ENCODE peak calls at places on chromosomes 2 and 18, in ten cellular contexts. One of them, this sample, is unnamed.
A peak's percentile ranks its signal among the peaks of the same experiment; 100 is the strongest.

GRCh38 chr2:65639156-65639876 is 206.9 kb upstream of the SPRED2 start:
- DNase-seq in HAP-1: no peak
- DNase-seq in activated CD8-positive, alpha-beta memory T cell treated with anti-CD3 and anti-CD28 coated beads, Interleukin-2, amount 10 ng/mL, durations not matched to agents 7 days and 5 days: no peak
- DNase-seq in NCI-H1417: peak; percentile 12
- DNase-seq in fibroblast of the aortic adventitia: peak; percentile 65
- DNase-seq in RPMI8226: no peak
- DNase-seq in AG10803: peak; percentile 34
- DNase-seq in activated naive CD8-positive, alpha-beta T cell treated with anti-CD3 and anti-CD28 coated beads, Interleukin-2, amount 50 U/mL, for 24 hours: no peak
- DNase-seq in cardiac septum: no peak
- DNase-seq in T1000: no peak
- DNase-seq in this sample: no peak

GRCh38 chr18:34923911-34924310 is 117.3 kb upstream of the MAPRE2 start:
- DNase-seq in HAP-1: no peak
- DNase-seq in activated CD8-positive, alpha-beta memory T cell treated with anti-CD3 and anti-CD28 coated beads, Interleukin-2, amount 10 ng/mL, durations not matched to agents 7 days and 5 days: no peak
- DNase-seq in NCI-H1417: no peak
- DNase-seq in fibroblast of the aortic adventitia: no peak
- DNase-seq in RPMI8226: no peak
- DNase-seq in AG10803: no peak
- DNase-seq in activated naive CD8-positive, alpha-beta T cell treated with anti-CD3 and anti-CD28 coated beads, Interleukin-2, amount 50 U/mL, for 24 hours: no peak
- DNase-seq in cardiac septum: no peak
- DNase-seq in T1000: no peak
- DNase-seq in this sample: no peak

GRCh38 chr18:49976810-49977209 is 163.5 kb upstream of the ACAA2 start:
- DNase-seq in HAP-1: no peak
- DNase-seq in activated CD8-positive, alpha-beta memory T cell treated with anti-CD3 and anti-CD28 coated beads, Interleukin-2, amount 10 ng/mL, durations not matched to agents 7 days and 5 days: no peak
- DNase-seq in NCI-H1417: no peak
- DNase-seq in fibroblast of the aortic adventitia: peak; percentile 2
- DNase-seq in RPMI8226: no peak
- DNase-seq in AG10803: peak; percentile 7
- DNase-seq in activated naive CD8-positive, alpha-beta T cell treated with anti-CD3 and anti-CD28 coated beads, Interleukin-2, amount 50 U/mL, for 24 hours: no peak
- DNase-seq in cardiac septum: no peak
- DNase-seq in T1000: no peak
- DNase-seq in this sample: no peak

GRCh38 chr18:36688020-36688965 is 140.5 kb downstream of the TPGS2 start:
- DNase-seq in HAP-1: peak; percentile 82
- DNase-seq in activated CD8-positive, alpha-beta memory T cell treated with anti-CD3 and anti-CD28 coated beads, Interleukin-2, amount 10 ng/mL, durations not matched to agents 7 days and 5 days: peak; percentile 65
- DNase-seq in NCI-H1417: peak; percentile 86
- DNase-seq in fibroblast of the aortic adventitia: peak; percentile 78
- DNase-seq in RPMI8226: peak; percentile 69
- DNase-seq in AG10803: peak; percentile 68
- DNase-seq in activated naive CD8-positive, alpha-beta T cell treated with anti-CD3 and anti-CD28 coated beads, Interleukin-2, amount 50 U/mL, for 24 hours: peak; percentile 54
- DNase-seq in cardiac septum: no peak
- DNase-seq in T1000: no peak
- DNase-seq in this sample: no peak

GRCh38 chr18:48455555-48456478 is 46.6 kb upstream of the ZBTB7C start:
- DNase-seq in HAP-1: no peak
- DNase-seq in activated CD8-positive, alpha-beta memory T cell treated with anti-CD3 and anti-CD28 coated beads, Interleukin-2, amount 10 ng/mL, durations not matched to agents 7 days and 5 days: peak; percentile 59
- DNase-seq in NCI-H1417: no peak
- DNase-seq in fibroblast of the aortic adventitia: peak; percentile 85
- DNase-seq in RPMI8226: peak; percentile 50
- DNase-seq in AG10803: peak; percentile 94
- DNase-seq in activated naive CD8-positive, alpha-beta T cell treated with anti-CD3 and anti-CD28 coated beads, Interleukin-2, amount 50 U/mL, for 24 hours: peak; percentile 46
- DNase-seq in cardiac septum: no peak
- DNase-seq in T1000: peak; percentile 25
- DNase-seq in this sample: no peak

GRCh38 chr2:208039661-208040060 is 14.3 kb upstream of the PLEKHM3 start:
- DNase-seq in HAP-1: no peak
- DNase-seq in activated CD8-positive, alpha-beta memory T cell treated with anti-CD3 and anti-CD28 coated beads, Interleukin-2, amount 10 ng/mL, durations not matched to agents 7 days and 5 days: no peak
- DNase-seq in NCI-H1417: peak; percentile 29
- DNase-seq in fibroblast of the aortic adventitia: no peak
- DNase-seq in RPMI8226: no peak
- DNase-seq in AG10803: no peak
- DNase-seq in activated naive CD8-positive, alpha-beta T cell treated with anti-CD3 and anti-CD28 coated beads, Interleukin-2, amount 50 U/mL, for 24 hours: no peak
- DNase-seq in cardiac septum: no peak
- DNase-seq in T1000: no peak
- DNase-seq in this sample: no peak

GRCh38 chr2:112229365-112229764 is 25.5 kb downstream of the ZC3H8 start:
- DNase-seq in HAP-1: no peak
- DNase-seq in activated CD8-positive, alpha-beta memory T cell treated with anti-CD3 and anti-CD28 coated beads, Interleukin-2, amount 10 ng/mL, durations not matched to agents 7 days and 5 days: no peak
- DNase-seq in NCI-H1417: peak; percentile 11
- DNase-seq in fibroblast of the aortic adventitia: peak; percentile 83
- DNase-seq in RPMI8226: no peak
- DNase-seq in AG10803: peak; percentile 50
- DNase-seq in activated naive CD8-positive, alpha-beta T cell treated with anti-CD3 and anti-CD28 coated beads, Interleukin-2, amount 50 U/mL, for 24 hours: no peak
- DNase-seq in cardiac septum: no peak
- DNase-seq in T1000: peak; percentile 63
- DNase-seq in this sample: no peak

GRCh38 chr18:32879497-32879896 is 106.7 kb upstream of the KLHL14 start:
- DNase-seq in HAP-1: no peak
- DNase-seq in activated CD8-positive, alpha-beta memory T cell treated with anti-CD3 and anti-CD28 coated beads, Interleukin-2, amount 10 ng/mL, durations not matched to agents 7 days and 5 days: no peak
- DNase-seq in NCI-H1417: no peak
- DNase-seq in fibroblast of the aortic adventitia: peak; percentile 10
- DNase-seq in RPMI8226: no peak
- DNase-seq in AG10803: no peak
- DNase-seq in activated naive CD8-positive, alpha-beta T cell treated with anti-CD3 and anti-CD28 coated beads, Interleukin-2, amount 50 U/mL, for 24 hours: no peak
- DNase-seq in cardiac septum: no peak
- DNase-seq in T1000: no peak
- DNase-seq in this sample: no peak

GRCh38 chr2:69060938-69061501 is 48.0 kb downstream of the ANTXR1 start:
- DNase-seq in HAP-1: no peak
- DNase-seq in activated CD8-positive, alpha-beta memory T cell treated with anti-CD3 and anti-CD28 coated beads, Interleukin-2, amount 10 ng/mL, durations not matched to agents 7 days and 5 days: no peak
- DNase-seq in NCI-H1417: no peak
- DNase-seq in fibroblast of the aortic adventitia: no peak
- DNase-seq in RPMI8226: no peak
- DNase-seq in AG10803: peak; percentile 50
- DNase-seq in activated naive CD8-positive, alpha-beta T cell treated with anti-CD3 and anti-CD28 coated beads, Interleukin-2, amount 50 U/mL, for 24 hours: no peak
- DNase-seq in cardiac septum: no peak
- DNase-seq in T1000: no peak
- DNase-seq in this sample: no peak

GRCh38 chr2:187360286-187360685 is 87.8 kb downstream of the CALCRL start:
- DNase-seq in HAP-1: no peak
- DNase-seq in activated CD8-positive, alpha-beta memory T cell treated with anti-CD3 and anti-CD28 coated beads, Interleukin-2, amount 10 ng/mL, durations not matched to agents 7 days and 5 days: no peak
- DNase-seq in NCI-H1417: no peak
- DNase-seq in fibroblast of the aortic adventitia: peak; percentile 76
- DNase-seq in RPMI8226: no peak
- DNase-seq in AG10803: no peak
- DNase-seq in activated naive CD8-positive, alpha-beta T cell treated with anti-CD3 and anti-CD28 coated beads, Interleukin-2, amount 50 U/mL, for 24 hours: no peak
- DNase-seq in cardiac septum: no peak
- DNase-seq in T1000: no peak
- DNase-seq in this sample: no peak

GRCh38 chr2:48414980-48415764 is 114.8 kb upstream of the STON1 start:
- DNase-seq in HAP-1: peak; percentile 23
- DNase-seq in activated CD8-positive, alpha-beta memory T cell treated with anti-CD3 and anti-CD28 coated beads, Interleukin-2, amount 10 ng/mL, durations not matched to agents 7 days and 5 days: no peak
- DNase-seq in NCI-H1417: peak; percentile 45
- DNase-seq in fibroblast of the aortic adventitia: no peak
- DNase-seq in RPMI8226: no peak
- DNase-seq in AG10803: peak; percentile 76
- DNase-seq in activated naive CD8-positive, alpha-beta T cell treated with anti-CD3 and anti-CD28 coated beads, Interleukin-2, amount 50 U/mL, for 24 hours: no peak
- DNase-seq in cardiac septum: no peak
- DNase-seq in T1000: no peak
- DNase-seq in this sample: no peak

GRCh38 chr2:142588269-142588668 is 289.2 kb upstream of the KYNU start:
- DNase-seq in HAP-1: no peak
- DNase-seq in activated CD8-positive, alpha-beta memory T cell treated with anti-CD3 and anti-CD28 coated beads, Interleukin-2, amount 10 ng/mL, durations not matched to agents 7 days and 5 days: no peak
- DNase-seq in NCI-H1417: no peak
- DNase-seq in fibroblast of the aortic adventitia: no peak
- DNase-seq in RPMI8226: no peak
- DNase-seq in AG10803: no peak
- DNase-seq in activated naive CD8-positive, alpha-beta T cell treated with anti-CD3 and anti-CD28 coated beads, Interleukin-2, amount 50 U/mL, for 24 hours: no peak
- DNase-seq in cardiac septum: no peak
- DNase-seq in T1000: no peak
- DNase-seq in this sample: no peak

GRCh38 chr2:161077367-161078210 is 82.6 kb upstream of the TANK start:
- DNase-seq in HAP-1: no peak
- DNase-seq in activated CD8-positive, alpha-beta memory T cell treated with anti-CD3 and anti-CD28 coated beads, Interleukin-2, amount 10 ng/mL, durations not matched to agents 7 days and 5 days: peak; percentile 93
- DNase-seq in NCI-H1417: no peak
- DNase-seq in fibroblast of the aortic adventitia: peak; percentile 76
- DNase-seq in RPMI8226: no peak
- DNase-seq in AG10803: peak; percentile 29
- DNase-seq in activated naive CD8-positive, alpha-beta T cell treated with anti-CD3 and anti-CD28 coated beads, Interleukin-2, amount 50 U/mL, for 24 hours: peak; percentile 55
- DNase-seq in cardiac septum: no peak
- DNase-seq in T1000: no peak
- DNase-seq in this sample: no peak

GRCh38 chr2:105873281-105873680 is 128.6 kb downstream of the NCK2 start:
- DNase-seq in HAP-1: no peak
- DNase-seq in activated CD8-positive, alpha-beta memory T cell treated with anti-CD3 and anti-CD28 coated beads, Interleukin-2, amount 10 ng/mL, durations not matched to agents 7 days and 5 days: no peak
- DNase-seq in NCI-H1417: no peak
- DNase-seq in fibroblast of the aortic adventitia: no peak
- DNase-seq in RPMI8226: no peak
- DNase-seq in AG10803: no peak
- DNase-seq in activated naive CD8-positive, alpha-beta T cell treated with anti-CD3 and anti-CD28 coated beads, Interleukin-2, amount 50 U/mL, for 24 hours: peak; percentile 31
- DNase-seq in cardiac septum: no peak
- DNase-seq in T1000: no peak
- DNase-seq in this sample: no peak

GRCh38 chr2:172333626-172334330 is 93.6 kb upstream of the ITGA6 start:
- DNase-seq in HAP-1: no peak
- DNase-seq in activated CD8-positive, alpha-beta memory T cell treated with anti-CD3 and anti-CD28 coated beads, Interleukin-2, amount 10 ng/mL, durations not matched to agents 7 days and 5 days: no peak
- DNase-seq in NCI-H1417: no peak
- DNase-seq in fibroblast of the aortic adventitia: no peak
- DNase-seq in RPMI8226: no peak
- DNase-seq in AG10803: no peak
- DNase-seq in activated naive CD8-positive, alpha-beta T cell treated with anti-CD3 and anti-CD28 coated beads, Interleukin-2, amount 50 U/mL, for 24 hours: no peak
- DNase-seq in cardiac septum: no peak
- DNase-seq in T1000: no peak
- DNase-seq in this sample: no peak

GRCh38 chr18:36771246-36771645 is 57.6 kb downstream of the TPGS2 start:
- DNase-seq in HAP-1: no peak
- DNase-seq in activated CD8-positive, alpha-beta memory T cell treated with anti-CD3 and anti-CD28 coated beads, Interleukin-2, amount 10 ng/mL, durations not matched to agents 7 days and 5 days: no peak
- DNase-seq in NCI-H1417: no peak
- DNase-seq in fibroblast of the aortic adventitia: no peak
- DNase-seq in RPMI8226: no peak
- DNase-seq in AG10803: no peak
- DNase-seq in activated naive CD8-positive, alpha-beta T cell treated with anti-CD3 and anti-CD28 coated beads, Interleukin-2, amount 50 U/mL, for 24 hours: no peak
- DNase-seq in cardiac septum: no peak
- DNase-seq in T1000: no peak
- DNase-seq in this sample: no peak

This sample was measured in 8988T.